ENCODE peak calls at places on chromosomes 12 and 14, in five cellular contexts. One of them, this sample, is unnamed.

GRCh38 chr14:28761438-28762289 is 4.9 kb upstream of the FOXG1 start:
- DNase-seq in NCI-H146: no peak
- DNase-seq in memory B cell: no peak
- DNase-seq in mesenteric fat pad: no peak
- DNase-seq in AG04449: no peak
- DNase-seq in this sample: no peak

GRCh38 chr12:107449891-107450290 is 235.7 kb upstream of the PWP1 start:
- DNase-seq in NCI-H146: no peak
- DNase-seq in AG04449: no peak
- DNase-seq in mesenteric fat pad: no peak
- DNase-seq in memory B cell: no peak
- DNase-seq in this sample: peak

GRCh38 chr12:111754671-111755070 is 12.1 kb upstream of the ALDH2 start:
- DNase-seq in AG04449: no peak
- DNase-seq in NCI-H146: no peak
- DNase-seq in mesenteric fat pad: no peak
- DNase-seq in memory B cell: no peak
- DNase-seq in this sample: no peak

GRCh38 chr14:38867561-38868150 is 235.4 kb downstream of the SEC23A start:
- DNase-seq in memory B cell: peak
- DNase-seq in AG04449: peak
- DNase-seq in NCI-H146: peak
- DNase-seq in mesenteric fat pad: no peak
- DNase-seq in this sample: peak

GRCh38 chr12:54162741-54163140 is 26.0 kb downstream of the SMUG1 start:
- DNase-seq in memory B cell: no peak
- DNase-seq in mesenteric fat pad: no peak
- DNase-seq in AG04449: no peak
- DNase-seq in NCI-H146: no peak
- DNase-seq in this sample: no peak

GRCh38 chr14:59055439-59056045 is 132.9 kb upstream of the DAAM1 start:
- DNase-seq in AG04449: peak
- DNase-seq in mesenteric fat pad: no peak
- DNase-seq in NCI-H146: peak
- DNase-seq in memory B cell: peak
- DNase-seq in this sample: no peak

GRCh38 chr14:100155049-100155621 is 4.3 kb downstream of the DEGS2 start:
- DNase-seq in AG04449: no peak
- DNase-seq in NCI-H146: no peak
- DNase-seq in mesenteric fat pad: no peak
- DNase-seq in memory B cell: no peak
- DNase-seq in this sample: no peak

GRCh38 chr14:42980419-42980818 is 1373.7 kb downstream of the LRFN5 start:
- DNase-seq in AG04449: no peak
- DNase-seq in memory B cell: no peak
- DNase-seq in mesenteric fat pad: no peak
- DNase-seq in NCI-H146: no peak
- DNase-seq in this sample: no peak

GRCh38 chr12:96219700-96220206 is 25.6 kb downstream of the ELK3 start:
- DNase-seq in memory B cell: no peak
- DNase-seq in NCI-H146: peak
- DNase-seq in AG04449: peak
- DNase-seq in mesenteric fat pad: no peak
- DNase-seq in this sample: peak

GRCh38 chr14:103561381-103562134 is 899 bp downstream of the BAG5 start:
- DNase-seq in memory B cell: no peak
- DNase-seq in mesenteric fat pad: no peak
- DNase-seq in AG04449: no peak
- DNase-seq in NCI-H146: peak
- DNase-seq in this sample: peak

GRCh38 chr12:42296503-42297109 is 29.3 kb downstream of the ZCRB1 start:
- DNase-seq in mesenteric fat pad: no peak
- DNase-seq in memory B cell: no peak
- DNase-seq in AG04449: no peak
- DNase-seq in NCI-H146: peak
- DNase-seq in this sample: no peak

GRCh38 chr14:81314443-81315175 is 85.5 kb downstream of the STON2 start:
- DNase-seq in NCI-H146: peak
- DNase-seq in mesenteric fat pad: no peak
- DNase-seq in AG04449: no peak
- DNase-seq in memory B cell: no peak
- DNase-seq in this sample: no peak

GRCh38 chr12:20492251-20492728 is 124.0 kb downstream of the PDE3A start:
- DNase-seq in AG04449: no peak
- DNase-seq in NCI-H146: no peak
- DNase-seq in memory B cell: no peak
- DNase-seq in mesenteric fat pad: no peak
- DNase-seq in this sample: peak

GRCh38 chr12:85147331-85147730 is 111.2 kb downstream of the LRRIQ1 start:
- DNase-seq in AG04449: no peak
- DNase-seq in NCI-H146: peak
- DNase-seq in memory B cell: no peak
- DNase-seq in mesenteric fat pad: no peak
- DNase-seq in this sample: no peak

GRCh38 chr14:89805501-89805900 is 149.0 kb downstream of the EFCAB11 start:
- DNase-seq in NCI-H146: no peak
- DNase-seq in AG04449: no peak
- DNase-seq in memory B cell: no peak
- DNase-seq in mesenteric fat pad: no peak
- DNase-seq in this sample: no peak

GRCh38 chr12:131003676-131004075 is 50.0 kb downstream of the ADGRD1 start:
- DNase-seq in mesenteric fat pad: no peak
- DNase-seq in NCI-H146: peak
- DNase-seq in AG04449: no peak
- DNase-seq in memory B cell: no peak
- DNase-seq in this sample: no peak

GRCh38 chr14:74888164-74889158 is 6.7 kb downstream of the DLST start:
- DNase-seq in mesenteric fat pad: no peak
- DNase-seq in AG04449: no peak
- DNase-seq in memory B cell: no peak
- DNase-seq in NCI-H146: no peak
- DNase-seq in this sample: no peak

GRCh38 chr12:59808317-59808910 is 212.6 kb downstream of the SLC16A7 start:
- DNase-seq in memory B cell: peak
- DNase-seq in AG04449: no peak
- DNase-seq in NCI-H146: peak
- DNase-seq in mesenteric fat pad: no peak
- DNase-seq in this sample: peak

GRCh38 chr14:67493092-67493717 is 4.7 kb upstream of the TMEM229B start:
- DNase-seq in memory B cell: peak
- DNase-seq in NCI-H146: no peak
- DNase-seq in AG04449: no peak
- DNase-seq in mesenteric fat pad: no peak
- DNase-seq in this sample: no peak

GRCh38 chr12:132270969-132271754 is 58.2 kb downstream of the GALNT9 start:
- DNase-seq in AG04449: no peak
- DNase-seq in memory B cell: no peak
- DNase-seq in NCI-H146: no peak
- DNase-seq in mesenteric fat pad: no peak
- DNase-seq in this sample: no peak

GRCh38 chr12:29157486-29157946 is 8.4 kb downstream of the FAR2 start:
- DNase-seq in memory B cell: no peak
- DNase-seq in mesenteric fat pad: no peak
- DNase-seq in AG04449: peak
- DNase-seq in NCI-H146: no peak
- DNase-seq in this sample: no peak

GRCh38 chr14:103854822-103855733 is 7.7 kb upstream of the PPP1R13B start:
- DNase-seq in NCI-H146: peak
- DNase-seq in AG04449: no peak
- DNase-seq in mesenteric fat pad: no peak
- DNase-seq in memory B cell: no peak
- DNase-seq in this sample: no peak

GRCh38 chr14:72634910-72635647 is 258.8 kb downstream of the DPF3 start:
- DNase-seq in AG04449: no peak
- DNase-seq in NCI-H146: no peak
- DNase-seq in memory B cell: no peak
- DNase-seq in mesenteric fat pad: no peak
- DNase-seq in this sample: no peak

GRCh38 chr12:111298583-111299436 is 70.1 kb downstream of the PHETA1 start:
- DNase-seq in NCI-H146: peak
- DNase-seq in AG04449: no peak
- DNase-seq in memory B cell: peak
- DNase-seq in mesenteric fat pad: no peak
- DNase-seq in this sample: no peak

This sample was measured in SJSA1.